ENCODE peak calls at places on chromosomes 12 and 14, in six cellular contexts. One of them, this sample, is unnamed.

GRCh38 chr14:39169541-39169900 is 612 bp downstream of the TRAPPC6B start:
- DNase-seq in GM23338: no peak
- DNase-seq in prostate gland: peak; percentile 32
- DNase-seq in SK-N-MC: no peak
- DNase-seq in K562: no peak
- DNase-seq in H1: no peak
- DNase-seq in this sample: no peak

GRCh38 chr12:12877789-12878455 is 13.4 kb upstream of the GPRC5A start:
- DNase-seq in GM23338: no peak
- DNase-seq in prostate gland: no peak
- DNase-seq in SK-N-MC: no peak
- DNase-seq in K562: no peak
- DNase-seq in H1: no peak
- DNase-seq in this sample: no peak

GRCh38 chr14:67633451-67634154 is 13.9 kb downstream of the ARG2 start:
- DNase-seq in GM23338: no peak
- DNase-seq in prostate gland: no peak
- DNase-seq in SK-N-MC: no peak
- DNase-seq in K562: no peak
- DNase-seq in H1: no peak
- DNase-seq in this sample: no peak

GRCh38 chr12:81354327-81354932 is 276.6 kb downstream of the ACSS3 start:
- DNase-seq in GM23338: no peak
- DNase-seq in prostate gland: no peak
- DNase-seq in SK-N-MC: no peak
- DNase-seq in K562: no peak
- DNase-seq in H1: no peak
- DNase-seq in this sample: no peak

GRCh38 chr14:20652996-20653975 is 11.8 kb upstream of the OR6S1 start:
- DNase-seq in GM23338: peak; percentile 92
- DNase-seq in prostate gland: no peak
- DNase-seq in SK-N-MC: no peak
- DNase-seq in K562: peak; percentile 27
- DNase-seq in H1: peak; percentile 98
- DNase-seq in this sample: no peak

GRCh38 chr12:51717325-51717925 is 126.4 kb downstream of the SCN8A start:
- DNase-seq in GM23338: no peak
- DNase-seq in prostate gland: no peak
- DNase-seq in SK-N-MC: no peak
- DNase-seq in K562: no peak
- DNase-seq in H1: no peak
- DNase-seq in this sample: no peak

GRCh38 chr12:90543841-90544240 is 411.1 kb downstream of the CCER1 start:
- DNase-seq in GM23338: no peak
- DNase-seq in prostate gland: no peak
- DNase-seq in SK-N-MC: no peak
- DNase-seq in K562: no peak
- DNase-seq in H1: no peak
- DNase-seq in this sample: no peak

GRCh38 chr14:41922014-41922413 is 315.3 kb downstream of the LRFN5 start:
- DNase-seq in GM23338: no peak
- DNase-seq in prostate gland: no peak
- DNase-seq in SK-N-MC: no peak
- DNase-seq in K562: no peak
- DNase-seq in H1: no peak
- DNase-seq in this sample: no peak

GRCh38 chr14:29927596-29928341 is at the start of gene PRKD1:
- DNase-seq in GM23338: peak; percentile 73
- DNase-seq in prostate gland: peak; percentile 55
- DNase-seq in SK-N-MC: no peak
- DNase-seq in K562: peak; percentile 71
- DNase-seq in H1: no peak
- DNase-seq in this sample: peak; percentile 21

GRCh38 chr12:95815635-95816212 is 25.2 kb upstream of the NTN4 start:
- DNase-seq in GM23338: peak; percentile 46
- DNase-seq in prostate gland: no peak
- DNase-seq in SK-N-MC: no peak
- DNase-seq in K562: no peak
- DNase-seq in H1: no peak
- DNase-seq in this sample: no peak

GRCh38 chr12:100141998-100142850 is 450 bp downstream of the BLTP3B start:
- DNase-seq in GM23338: peak; percentile 72
- DNase-seq in prostate gland: peak; percentile 82
- DNase-seq in SK-N-MC: no peak
- DNase-seq in K562: peak; percentile 60
- DNase-seq in H1: no peak
- DNase-seq in this sample: no peak

GRCh38 chr12:93122089-93122488 is 193.0 kb upstream of the EEA1 start:
- DNase-seq in GM23338: no peak
- DNase-seq in prostate gland: no peak
- DNase-seq in SK-N-MC: no peak
- DNase-seq in K562: no peak
- DNase-seq in H1: no peak
- DNase-seq in this sample: no peak

GRCh38 chr14:28635387-28635786 is 131.2 kb upstream of the FOXG1 start:
- DNase-seq in GM23338: peak; percentile 46
- DNase-seq in prostate gland: no peak
- DNase-seq in SK-N-MC: peak; percentile 2
- DNase-seq in K562: peak; percentile 7
- DNase-seq in H1: no peak
- DNase-seq in this sample: no peak

GRCh38 chr14:54568821-54569591 is 2.1 kb downstream of the SAMD4A start:
- DNase-seq in GM23338: no peak
- DNase-seq in prostate gland: no peak
- DNase-seq in SK-N-MC: no peak
- DNase-seq in K562: no peak
- DNase-seq in H1: no peak
- DNase-seq in this sample: no peak

GRCh38 chr14:54574528-54574927 is 7.6 kb downstream of the SAMD4A start:
- DNase-seq in GM23338: no peak
- DNase-seq in prostate gland: no peak
- DNase-seq in SK-N-MC: no peak
- DNase-seq in K562: no peak
- DNase-seq in H1: no peak
- DNase-seq in this sample: no peak

GRCh38 chr14:54570651-54571415 is 3.9 kb downstream of the SAMD4A start:
- DNase-seq in GM23338: no peak
- DNase-seq in prostate gland: no peak
- DNase-seq in SK-N-MC: no peak
- DNase-seq in K562: no peak
- DNase-seq in H1: no peak
- DNase-seq in this sample: no peak

GRCh38 chr14:54570047-54570446 is 3.1 kb downstream of the SAMD4A start:
- DNase-seq in GM23338: no peak
- DNase-seq in prostate gland: no peak
- DNase-seq in SK-N-MC: no peak
- DNase-seq in K562: no peak
- DNase-seq in H1: no peak
- DNase-seq in this sample: no peak

DNA sequence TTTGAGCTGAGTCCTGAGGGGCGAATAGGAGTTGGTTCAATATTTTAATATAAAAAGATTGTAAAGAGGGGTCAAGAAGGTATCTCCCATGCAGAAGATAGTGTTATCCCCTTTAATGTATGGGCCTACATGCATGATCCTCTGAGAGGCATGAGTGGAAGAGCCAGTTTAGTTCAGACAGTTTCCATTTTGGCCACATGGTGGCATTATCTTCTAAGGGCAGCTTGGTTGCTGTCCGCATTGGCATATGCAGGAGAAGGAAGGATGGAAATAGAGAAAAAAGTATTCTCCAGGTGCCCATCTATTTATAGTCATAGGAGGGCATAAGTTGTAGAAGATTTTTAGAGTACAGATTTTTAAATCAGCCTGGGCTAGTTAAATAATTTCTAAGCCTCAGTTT is 5.4 kb downstream of the SAMD4A start:
- DNase-seq in GM23338: peak; percentile 88
- DNase-seq in prostate gland: no peak
- DNase-seq in SK-N-MC: no peak
- DNase-seq in K562: peak; percentile 41
- DNase-seq in H1: no peak
- DNase-seq in this sample: no peak
- TF ChIP-seq POLR2AphosphoS5 in GM23338: no peak
- TF ChIP-seq POLR2AphosphoS5 in prostate gland: no peak
- TF ChIP-seq POLR2AphosphoS5 in SK-N-MC: no peak
- TF ChIP-seq POLR2AphosphoS5 in K562: no peak
- TF ChIP-seq POLR2AphosphoS5 in H1: no peak
- TF ChIP-seq POLR2AphosphoS5 in this sample: no peak

GRCh38 chr14:91419044-91419397 is 1.4 kb upstream of the CCDC88C start:
- DNase-seq in GM23338: no peak
- DNase-seq in prostate gland: no peak
- DNase-seq in SK-N-MC: no peak
- DNase-seq in K562: no peak
- DNase-seq in H1: no peak
- DNase-seq in this sample: no peak

GRCh38 chr14:91419451-91419850 is 1.8 kb upstream of the CCDC88C start:
- DNase-seq in GM23338: no peak
- DNase-seq in prostate gland: no peak
- DNase-seq in SK-N-MC: no peak
- DNase-seq in K562: no peak
- DNase-seq in H1: no peak
- DNase-seq in this sample: no peak

GRCh38 chr14:91417134-91417982 is at the start of gene CCDC88C:
- DNase-seq in GM23338: peak; percentile 71
- DNase-seq in prostate gland: peak; percentile 66
- DNase-seq in SK-N-MC: no peak
- DNase-seq in K562: peak; percentile 16
- DNase-seq in H1: no peak
- DNase-seq in this sample: peak; percentile 59

GRCh38 chr14:91417983-91418386 is 365 bp upstream of the CCDC88C start:
- DNase-seq in GM23338: peak; percentile 61
- DNase-seq in prostate gland: no peak
- DNase-seq in SK-N-MC: no peak
- DNase-seq in K562: peak; percentile 86
- DNase-seq in H1: no peak
- DNase-seq in this sample: no peak

DNA sequence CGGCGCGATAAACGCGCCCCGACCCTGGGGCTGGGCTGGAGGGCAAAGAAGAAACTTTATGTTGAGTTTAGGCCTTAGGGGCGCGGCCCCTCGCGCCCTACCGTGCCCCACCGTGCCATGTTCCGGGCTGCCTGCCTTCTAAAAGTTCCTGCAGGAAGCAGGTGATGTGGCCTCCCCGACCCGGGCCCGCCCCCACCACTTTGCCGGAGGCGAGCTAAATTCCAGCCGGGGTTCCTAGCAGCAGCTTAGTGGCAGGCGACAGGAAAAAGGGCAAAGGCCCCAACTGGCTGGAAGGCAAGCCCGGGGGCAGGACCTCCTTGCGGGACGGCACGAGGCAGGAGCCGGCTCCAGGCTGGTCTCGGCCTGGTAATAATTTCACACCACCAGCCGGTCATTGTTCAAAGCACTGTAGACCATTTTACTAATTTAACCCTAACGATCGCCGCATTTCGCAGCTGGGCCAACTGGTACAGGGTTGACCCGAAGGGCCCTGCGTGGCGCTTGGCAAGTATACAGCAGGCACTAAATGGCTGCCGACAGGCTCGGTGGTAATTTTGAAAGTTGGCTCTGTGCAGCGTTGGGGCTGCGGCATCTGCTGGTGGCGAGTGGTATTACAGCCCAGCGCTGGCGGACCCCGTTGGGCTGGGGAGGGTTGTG is 895 bp upstream of the CCDC88C start:
- DNase-seq in GM23338: peak; percentile 75
- DNase-seq in prostate gland: peak; percentile 55
- DNase-seq in SK-N-MC: no peak
- DNase-seq in K562: peak; percentile 42
- DNase-seq in H1: peak; percentile 39
- DNase-seq in this sample: no peak
- TF ChIP-seq POLR2AphosphoS5 in GM23338: no peak
- TF ChIP-seq POLR2AphosphoS5 in prostate gland: peak; percentile 51
- TF ChIP-seq POLR2AphosphoS5 in SK-N-MC: no peak
- TF ChIP-seq POLR2AphosphoS5 in K562: no peak
- TF ChIP-seq POLR2AphosphoS5 in H1: no peak
- TF ChIP-seq POLR2AphosphoS5 in this sample: no peak

GRCh38 chr12:131133994-131134393 is 180.3 kb downstream of the ADGRD1 start:
- DNase-seq in GM23338: no peak
- DNase-seq in prostate gland: no peak
- DNase-seq in SK-N-MC: no peak
- DNase-seq in K562: no peak
- DNase-seq in H1: no peak
- DNase-seq in this sample: no peak

GRCh38 chr12:131131077-131131807 is 177.5 kb downstream of the ADGRD1 start:
- DNase-seq in GM23338: no peak
- DNase-seq in prostate gland: no peak
- DNase-seq in SK-N-MC: no peak
- DNase-seq in K562: no peak
- DNase-seq in H1: no peak
- DNase-seq in this sample: no peak

GRCh38 chr12:131131808-131132117 is 178.1 kb downstream of the ADGRD1 start:
- DNase-seq in GM23338: no peak
- DNase-seq in prostate gland: no peak
- DNase-seq in SK-N-MC: no peak
- DNase-seq in K562: no peak
- DNase-seq in H1: no peak
- DNase-seq in this sample: no peak

GRCh38 chr12:131133015-131133905 is 179.6 kb downstream of the ADGRD1 start:
- DNase-seq in GM23338: no peak
- DNase-seq in prostate gland: no peak
- DNase-seq in SK-N-MC: no peak
- DNase-seq in K562: no peak
- DNase-seq in H1: no peak
- DNase-seq in this sample: no peak

GRCh38 chr12:131132118-131132892 is 178.6 kb downstream of the ADGRD1 start:
- DNase-seq in GM23338: peak; percentile 92
- DNase-seq in prostate gland: peak; percentile 28
- DNase-seq in SK-N-MC: no peak
- DNase-seq in K562: peak; percentile 84
- DNase-seq in H1: peak; percentile 61
- DNase-seq in this sample: peak; percentile 82
- TF ChIP-seq POLR2AphosphoS5 in GM23338: no peak
- TF ChIP-seq POLR2AphosphoS5 in prostate gland: no peak
- TF ChIP-seq POLR2AphosphoS5 in SK-N-MC: no peak
- TF ChIP-seq POLR2AphosphoS5 in K562: no peak
- TF ChIP-seq POLR2AphosphoS5 in H1: no peak
- TF ChIP-seq POLR2AphosphoS5 in this sample: no peak

DNA sequence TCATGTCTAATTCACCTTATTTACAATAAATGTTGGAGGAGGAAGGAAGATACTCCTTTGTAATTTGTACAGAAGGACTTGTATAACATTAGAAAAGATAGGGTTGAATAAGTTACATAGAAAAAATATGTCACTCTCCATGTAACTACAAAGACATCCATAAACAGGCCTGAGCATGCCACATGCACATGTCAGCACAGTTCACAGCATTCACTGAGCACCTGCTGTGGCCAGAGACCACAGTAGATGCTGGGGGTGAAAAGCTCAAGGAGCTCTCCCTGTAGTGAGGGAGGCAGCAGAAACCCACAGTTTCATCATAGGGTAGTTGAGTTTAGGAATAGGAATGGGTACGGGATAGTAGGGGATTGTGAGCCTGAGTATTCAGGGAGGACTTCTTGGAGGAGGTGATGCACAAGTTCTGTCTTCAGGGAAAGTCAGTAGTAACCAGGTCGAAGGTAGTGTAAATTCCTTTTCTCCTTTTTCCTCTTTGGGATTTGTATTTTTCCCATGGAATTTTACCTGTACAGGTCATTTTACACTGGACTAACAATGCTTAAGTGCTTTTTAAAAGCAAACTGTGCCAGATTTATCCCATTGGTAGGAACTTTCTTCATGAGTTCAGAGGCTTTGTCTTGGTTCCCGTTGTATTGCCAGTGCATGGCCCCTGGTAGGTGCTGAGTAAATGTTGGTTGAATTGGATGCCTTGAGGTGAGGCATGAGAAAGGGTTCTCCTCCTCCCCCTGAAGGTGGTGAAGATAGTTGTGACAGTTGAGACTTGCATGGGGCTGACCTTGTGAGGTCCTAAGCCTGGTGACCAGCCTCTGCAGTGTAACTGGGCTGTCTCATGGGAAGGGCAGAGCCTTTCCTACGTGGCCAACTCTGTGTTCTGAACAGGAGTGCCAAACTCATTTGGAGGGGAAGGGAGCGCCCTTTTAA is 20.2 kb downstream of the PRKCH start:
- DNase-seq in GM23338: no peak
- DNase-seq in prostate gland: no peak
- DNase-seq in SK-N-MC: no peak
- DNase-seq in K562: no peak
- DNase-seq in H1: no peak
- DNase-seq in this sample: no peak
- TF ChIP-seq POLR2AphosphoS5 in GM23338: no peak
- TF ChIP-seq POLR2AphosphoS5 in prostate gland: no peak
- TF ChIP-seq POLR2AphosphoS5 in SK-N-MC: no peak
- TF ChIP-seq POLR2AphosphoS5 in K562: no peak
- TF ChIP-seq POLR2AphosphoS5 in H1: no peak
- TF ChIP-seq POLR2AphosphoS5 in this sample: no peak

This sample was measured in GM12892.